ENCODE peak calls at places on chromosomes 3 and 15, in five cellular contexts. S is tibial artery, Y is heart left ventricle, W is fibroblast of the aortic adventitia, T is upper lobe of right lung. O is an unnamed sample.

GRCh38 chr3:154182975-154183374 is 61.8 kb downstream of the ARHGEF26 start:
- DNase-seq in S (no peak), Y (no peak), W (peak; percentile 46), T (no peak), O (no peak)

GRCh38 chr3:161339517-161340500 is 31.5 kb downstream of the SPTSSB start:
- DNase-seq in S (no peak), Y (no peak), W (no peak), T (no peak), O (no peak)

GRCh38 chr3:23422511-23422851 is 219.4 kb downstream of the UBE2E2 start:
- DNase-seq in S (no peak), Y (no peak), W (no peak), T (no peak), O (no peak)

GRCh38 chr15:48112242-48112641 is 8.5 kb upstream of the SLC24A5 start:
- DNase-seq in S (no peak), Y (no peak), W (peak; percentile 32), T (no peak), O (no peak)

GRCh38 chr3:44416031-44417030 is 61.1 kb downstream of the ZNF445 start:
- DNase-seq in S (no peak), Y (no peak), W (no peak), T (no peak), O (no peak)

GRCh38 chr3:134794323-134794722 is 737 bp upstream of the EPHB1 start:
- DNase-seq in S (no peak), Y (no peak), W (no peak), T (no peak), O (no peak)

GRCh38 chr3:58874795-58875194 is 175.0 kb downstream of the CFAP20DC start:
- DNase-seq in S (no peak), Y (no peak), W (peak; percentile 27), T (no peak), O (no peak)

GRCh38 chr3:169573129-169573528 is 90.4 kb downstream of the MECOM start:
- DNase-seq in S (no peak), Y (no peak), W (no peak), T (no peak), O (no peak)

GRCh38 chr15:77623008-77623877 is 9.5 kb downstream of the LINGO1 start:
- DNase-seq in S (no peak), Y (no peak), W (no peak), T (no peak), O (no peak)

GRCh38 chr3:3707858-3708768 is 91.1 kb upstream of the LRRN1 start:
- DNase-seq in S (no peak), Y (no peak), W (no peak), T (no peak), O (no peak)

GRCh38 chr15:26028086-26028740 is 165.1 kb upstream of the ATP10A start:
- DNase-seq in S (no peak), Y (no peak), W (peak; percentile 9), T (no peak), O (no peak)

GRCh38 chr3:193711964-193712598 is 119.1 kb downstream of the OPA1 start:
- DNase-seq in S (no peak), Y (no peak), W (no peak), T (no peak), O (no peak)

GRCh38 chr3:190301591-190301990 is 20.7 kb downstream of the CLDN1 start:
- DNase-seq in S (no peak), Y (no peak), W (no peak), T (no peak), O (no peak)

GRCh38 chr3:25091938-25092337 is 336.1 kb upstream of the RARB start:
- DNase-seq in S (no peak), Y (no peak), W (no peak), T (no peak), O (no peak)

GRCh38 chr3:147410518-147411234 is 1.5 kb downstream of the ZIC1 start:
- DNase-seq in S (no peak), Y (no peak), W (peak; percentile 41), T (no peak), O (no peak)

GRCh38 chr3:151327571-151328198 is 1.7 kb downstream of the P2RY13 start:
- DNase-seq in S (no peak), Y (no peak), W (peak; percentile 65), T (no peak), O (no peak)

GRCh38 chr15:63254991-63255390 is 22.4 kb upstream of the APH1B start:
- DNase-seq in S (no peak), Y (no peak), W (no peak), T (no peak), O (no peak)

GRCh38 chr15:52822475-52822874 is 32.3 kb upstream of the ONECUT1 start:
- DNase-seq in S (no peak), Y (no peak), W (no peak), T (peak; percentile 64), O (no peak)

GRCh38 chr3:140487566-140487965 is 190.3 kb upstream of the TRIM42 start:
- DNase-seq in S (no peak), Y (no peak), W (no peak), T (no peak), O (no peak)

GRCh38 chr15:87578776-87579175 is 677.8 kb downstream of the NTRK3 start:
- DNase-seq in S (no peak), Y (no peak), W (no peak), T (no peak), O (no peak)

GRCh38 chr3:159451067-159451466 is 537.6 kb upstream of the IL12A start:
- DNase-seq in S (no peak), Y (no peak), W (no peak), T (no peak), O (no peak)

GRCh38 chr15:101183926-101184305 is 67.9 kb downstream of the CHSY1 start:
- DNase-seq in S (no peak), Y (no peak), W (no peak), T (no peak), O (no peak)

GRCh38 chr15:75349851-75350588 is 3.2 kb downstream of the NEIL1 start:
- DNase-seq in S (no peak), Y (peak; percentile 55), W (no peak), T (peak; percentile 38), O (no peak)

GRCh38 chr3:149277338-149277813 is 55.7 kb upstream of the CP start:
- DNase-seq in S (no peak), Y (no peak), W (peak; percentile 70), T (no peak), O (no peak)

GRCh38 chr15:49300856-49301255 is 122.2 kb upstream of the FGF7 start:
- DNase-seq in S (no peak), Y (no peak), W (no peak), T (no peak), O (no peak)

GRCh38 chr15:49301562-49301961 is 121.5 kb upstream of the FGF7 start:
- DNase-seq in S (no peak), Y (no peak), W (peak; percentile 69), T (no peak), O (no peak)

GRCh38 chr15:49296258-49296657 is 126.2 kb downstream of the GALK2 start:
- DNase-seq in S (no peak), Y (no peak), W (no peak), T (no peak), O (no peak)

GRCh38 chr15:49293941-49294340 is 123.9 kb downstream of the GALK2 start:
- DNase-seq in S (no peak), Y (no peak), W (no peak), T (no peak), O (no peak)

GRCh38 chr15:49297584-49297983 is 125.5 kb upstream of the FGF7 start:
- DNase-seq in S (no peak), Y (no peak), W (no peak), T (no peak), O (no peak)
- TF ChIP-seq CTCF in S (no peak), Y (no peak), W (no peak), T (no peak), O (no peak)

GRCh38 chr3:72571638-72572114 is 276.6 kb downstream of the SHQ1 start:
- DNase-seq in S (no peak), Y (no peak), W (no peak), T (no peak), O (no peak)
- TF ChIP-seq CTCF in S (no peak), Y (no peak), W (no peak), T (no peak), O (no peak)

GRCh38 chr15:36724493-36724892 is 145.1 kb downstream of the CDIN1 start:
- DNase-seq in S (no peak), Y (no peak), W (no peak), T (no peak), O (no peak)

GRCh38 chr15:36731025-36731424 is 151.6 kb downstream of the CDIN1 start:
- DNase-seq in S (no peak), Y (no peak), W (no peak), T (no peak), O (no peak)

GRCh38 chr15:36724901-36725300 is 145.5 kb downstream of the CDIN1 start:
- DNase-seq in S (no peak), Y (no peak), W (no peak), T (no peak), O (no peak)

DNA sequence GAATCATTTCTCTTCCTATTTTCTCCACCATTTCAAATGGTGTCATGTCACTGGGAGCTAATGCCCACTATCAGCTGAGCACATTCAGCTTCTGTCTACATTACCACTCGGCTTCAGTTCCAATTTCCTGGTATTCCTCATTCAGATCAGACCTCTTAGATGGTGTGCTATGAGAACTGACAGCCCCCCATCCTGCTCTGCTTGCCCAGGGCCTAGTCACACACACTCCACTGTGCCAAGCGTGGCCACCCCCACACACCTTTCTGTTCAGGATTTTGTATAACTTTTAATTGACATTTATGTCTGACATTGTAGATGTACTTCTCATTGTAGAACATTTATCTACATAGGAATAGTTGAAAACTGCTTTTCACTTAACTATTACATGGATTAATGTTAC is 146.8 kb downstream of the CDIN1 start:
- DNase-seq in S (no peak), Y (no peak), W (no peak), T (no peak), O (no peak)
- TF ChIP-seq CTCF in S (no peak), Y (no peak), W (no peak), T (no peak), O (no peak)

GRCh38 chr15:50012790-50013189 is 106.2 kb downstream of the ATP8B4 start:
- DNase-seq in S (no peak), Y (no peak), W (no peak), T (no peak), O (no peak)

GRCh38 chr15:50003786-50004334 is 115.2 kb downstream of the ATP8B4 start:
- DNase-seq in S (peak; percentile 85), Y (peak; percentile 90), W (peak; percentile 95), T (peak; percentile 87), O (peak; percentile 83)

GRCh38 chr15:50009634-50010033 is 109.4 kb downstream of the ATP8B4 start:
- DNase-seq in S (no peak), Y (no peak), W (no peak), T (no peak), O (no peak)
- TF ChIP-seq CTCF in S (no peak), Y (no peak), W (no peak), T (no peak), O (no peak)

GRCh38 chr3:99637041-99637380 is 1.4 kb upstream of the COL8A1 start:
- DNase-seq in S (no peak), Y (no peak), W (no peak), T (no peak), O (no peak)
- TF ChIP-seq CTCF in S (no peak), Y (no peak), W (peak; percentile 30), T (no peak), O (no peak)

GRCh38 chr3:163785693-163786092 is 1292.6 kb downstream of the SI start:
- DNase-seq in S (no peak), Y (no peak), W (no peak), T (no peak), O (peak; percentile 8)
- TF ChIP-seq CTCF in S (no peak), Y (no peak), W (no peak), T (no peak), O (peak; percentile 48)